ENCODE peak calls at places on chromosomes 3 and 15, in nine cellular contexts. Q, I, P, D, H, L, X, E and J are unnamed samples.

GRCh38 chr15:36053746-36054145 is 507.8 kb upstream of the DPH6 start:
- DNase-seq in Q (no peak), I (no peak), P (peak; percentile 6), D (no peak), H (no peak), L (no peak), X (no peak), E (no peak), J (no peak)

GRCh38 chr3:32313723-32314473 is 75.4 kb downstream of the CMTM8 start:
- DNase-seq in Q (no peak), I (no peak), P (peak; percentile 82), D (no peak), H (no peak), L (no peak), X (no peak), E (no peak), J (no peak)

GRCh38 chr3:25266677-25267076 is 161.4 kb upstream of the RARB start:
- DNase-seq in Q (no peak), I (no peak), P (no peak), D (no peak), H (no peak), L (no peak), X (no peak), E (no peak), J (no peak)

GRCh38 chr3:22728406-22728805 is 474.7 kb upstream of the UBE2E2 start:
- DNase-seq in Q (no peak), I (no peak), P (no peak), D (no peak), H (no peak), L (no peak), X (no peak), E (no peak), J (no peak)

GRCh38 chr3:191257286-191257685 is 58.2 kb downstream of the OSTN start:
- DNase-seq in Q (no peak), I (no peak), P (no peak), D (no peak), H (no peak), L (no peak), X (no peak), E (no peak), J (no peak)

GRCh38 chr3:50518441-50518840 is 15.0 kb upstream of the CACNA2D2 start:
- DNase-seq in Q (no peak), I (no peak), P (no peak), D (no peak), H (no peak), L (no peak), X (no peak), E (no peak), J (no peak)

GRCh38 chr3:72223116-72223515 is 438.2 kb upstream of the PROK2 start:
- DNase-seq in Q (no peak), I (no peak), P (no peak), D (no peak), H (no peak), L (no peak), X (no peak), E (no peak), J (no peak)

GRCh38 chr15:75995611-75996010 is 16.6 kb downstream of the NRG4 start:
- DNase-seq in Q (no peak), I (no peak), P (no peak), D (no peak), H (no peak), L (no peak), X (no peak), E (no peak), J (no peak)

GRCh38 chr3:126934149-126934548 is 48.8 kb upstream of the PLXNA1 start:
- DNase-seq in Q (no peak), I (no peak), P (no peak), D (no peak), H (no peak), L (no peak), X (peak; percentile 5), E (no peak), J (no peak)

GRCh38 chr15:29064731-29065130 is 179.0 kb downstream of the APBA2 start:
- DNase-seq in Q (no peak), I (no peak), P (no peak), D (no peak), H (no peak), L (no peak), X (no peak), E (no peak), J (no peak)

GRCh38 chr3:138727371-138727770 is 107.4 kb downstream of the PIK3CB start:
- DNase-seq in Q (no peak), I (no peak), P (no peak), D (no peak), H (no peak), L (no peak), X (no peak), E (no peak), J (no peak)

GRCh38 chr15:64500695-64501395 is 40.5 kb downstream of the ZNF609 start:
- DNase-seq in Q (no peak), I (no peak), P (no peak), D (no peak), H (no peak), L (no peak), X (no peak), E (no peak), J (no peak)

GRCh38 chr3:170180107-170180951 is 1.2 kb downstream of the PHC3 start:
- DNase-seq in Q (no peak), I (no peak), P (peak; percentile 45), D (peak; percentile 37), H (no peak), L (no peak), X (peak; percentile 37), E (no peak), J (no peak)

GRCh38 chr3:185353823-185354614 is 8.9 kb upstream of the MAP3K13 start:
- DNase-seq in Q (peak; percentile 98), I (peak; percentile 29), P (peak; percentile 85), D (peak; percentile 74), H (peak; percentile 17), L (peak; percentile 83), X (peak; percentile 82), E (peak; percentile 40), J (peak; percentile 90)

GRCh38 chr3:133097214-133097613 is 59.0 kb downstream of the TMEM108 start:
- DNase-seq in Q (no peak), I (no peak), P (no peak), D (no peak), H (no peak), L (no peak), X (peak; percentile 33), E (no peak), J (no peak)

GRCh38 chr3:153162513-153163348 is 705 bp downstream of the RAP2B start:
- DNase-seq in Q (peak; percentile 56), I (no peak), P (no peak), D (peak; percentile 49), H (no peak), L (peak; percentile 78), X (no peak), E (peak; percentile 21), J (peak; percentile 31)